ENCODE peak calls at places on chromosomes 6 and 20, in seven cellular contexts. B is mesendoderm, F is H1, M is H9, A is neuronal stem cell, Z is mesenchymal stem cell, S is IMR-90. P is an unnamed sample.

GRCh38 chr6:125041740-125042459 is 79.7 kb downstream of the RNF217 start:
- DNase-seq in S (peak; percentile 83), M (no peak), A (no peak), B (no peak), Z (peak; percentile 13), F (no peak), P (no peak)

GRCh38 chr6:66772785-66773184 is 1065.8 kb upstream of the EYS start:
- DNase-seq in Z (peak; percentile 67), A (no peak), M (no peak), B (peak; percentile 67), S (no peak), F (no peak), P (no peak)

GRCh38 chr20:47276856-47277541 is 79.5 kb downstream of the ZMYND8 start:
- DNase-seq in M (no peak), Z (peak; percentile 52), B (no peak), A (no peak), S (peak; percentile 84), F (no peak), P (no peak)

GRCh38 chr6:42453649-42454427 is 2.1 kb upstream of the TRERF1 start:
- DNase-seq in F (peak; percentile 67), Z (peak; percentile 72), S (peak; percentile 39), A (peak; percentile 66), M (peak; percentile 65), B (peak; percentile 87), P (peak; percentile 18)

GRCh38 chr6:133756046-133756445 is 132.9 kb upstream of the TCF21 start:
- DNase-seq in M (no peak), A (no peak), S (peak; percentile 61), Z (no peak), B (no peak), F (no peak), P (no peak)

GRCh38 chr6:112014483-112014882 is 39.4 kb upstream of the CCN6 start:
- DNase-seq in M (no peak), S (peak; percentile 83), A (no peak), Z (no peak), B (no peak), F (no peak), P (no peak)

GRCh38 chr20:59190509-59190908 is 26.9 kb downstream of the ZNF831 start:
- DNase-seq in S (no peak), F (no peak), A (no peak), B (no peak), Z (no peak), M (no peak), P (no peak)

GRCh38 chr6:114084327-114084890 is 113.5 kb upstream of the HDAC2 start:
- DNase-seq in B (no peak), A (no peak), M (no peak), Z (no peak), F (no peak), S (no peak), P (peak; percentile 58)

GRCh38 chr20:9223296-9223695 is 154.4 kb downstream of the PLCB4 start:
- DNase-seq in B (no peak), Z (no peak), M (no peak), A (no peak), S (no peak), F (no peak), P (no peak)

GRCh38 chr6:11909696-11910132 is 102.4 kb upstream of the HIVEP1 start:
- DNase-seq in A (no peak), Z (no peak), B (no peak), M (no peak), S (peak; percentile 72), F (no peak), P (no peak)

GRCh38 chr6:149884215-149884614 is 13.7 kb downstream of the RAET1E start:
- DNase-seq in A (no peak), Z (no peak), B (peak; percentile 49), S (peak; percentile 48), F (peak; percentile 65), M (peak; percentile 77), P (peak; percentile 34)

GRCh38 chr20:25058797-25059486 is 1.0 kb upstream of the ACSS1 start:
- DNase-seq in M (no peak), S (peak; percentile 3), A (no peak), F (no peak), B (no peak), Z (peak; percentile 6), P (no peak)

GRCh38 chr20:4040283-4041179 is 25.2 kb upstream of the RNF24 start:
- DNase-seq in M (no peak), A (no peak), F (peak; percentile 34), Z (no peak), S (no peak), B (no peak), P (no peak)

GRCh38 chr6:68196645-68197044 is 438.4 kb upstream of the ADGRB3 start:
- DNase-seq in F (no peak), S (no peak), A (no peak), M (no peak), Z (no peak), B (peak; percentile 72), P (peak; percentile 31)

GRCh38 chr6:56708810-56709597 is 66.3 kb upstream of the DST start:
- DNase-seq in F (no peak), A (no peak), Z (peak; percentile 75), M (no peak), B (peak; percentile 51), S (peak; percentile 76), P (peak; percentile 91)

GRCh38 chr6:158816329-158816728 is 2.8 kb downstream of the EZR start:
- DNase-seq in F (no peak), S (no peak), A (no peak), Z (no peak), M (no peak), B (peak; percentile 44), P (no peak)

DNA sequence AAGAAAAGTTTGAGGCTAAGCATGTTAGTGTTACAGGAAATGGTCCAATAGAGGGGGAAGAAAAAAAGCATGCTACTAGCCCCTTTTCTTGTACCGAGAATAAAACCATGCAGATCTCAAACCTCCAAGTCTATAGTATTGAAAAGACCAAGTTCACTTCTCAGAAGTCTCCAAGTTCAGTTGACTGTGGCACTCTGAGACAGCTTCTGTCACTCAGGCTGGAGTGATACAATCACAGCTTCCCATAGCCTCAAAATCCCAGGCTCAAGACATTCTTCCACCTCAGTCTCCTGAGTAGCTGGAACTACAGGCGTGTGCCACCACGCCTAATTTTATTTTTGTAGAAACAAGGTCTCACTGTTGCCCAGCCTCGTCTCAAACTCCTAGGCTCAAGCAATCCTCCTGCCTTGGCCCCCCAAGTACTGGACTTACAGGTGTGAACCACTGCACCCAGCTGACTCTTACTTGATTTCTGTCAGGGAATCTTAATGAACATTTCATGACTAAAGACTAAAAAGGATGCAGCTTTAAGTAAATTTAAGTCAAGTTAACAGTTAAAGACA is 16.2 kb downstream of the C6orf62 start:
- DNase-seq in F (no peak), Z (no peak), A (no peak), M (no peak), B (no peak), S (no peak), P (no peak)
- H2BK5ac ChIP-seq in F (no peak overlapping the region), Z (no peak overlapping the region), A (no peak overlapping the region), M (no peak overlapping the region), B (no peak overlapping the region), S (no peak overlapping the region), P (no peak overlapping the region)

GRCh38 chr20:32572271-32572968 is 12.7 kb downstream of the NOL4L start:
- DNase-seq in S (no peak), A (no peak), F (no peak), B (no peak), M (no peak), Z (no peak), P (no peak)

GRCh38 chr20:32571566-32571965 is 13.6 kb downstream of the NOL4L start:
- DNase-seq in Z (no peak), S (no peak), A (no peak), F (no peak), B (no peak), M (no peak), P (no peak)

GRCh38 chr20:32574296-32575226 is 10.6 kb downstream of the NOL4L start:
- DNase-seq in F (no peak), M (peak; percentile 64), S (peak; percentile 88), B (peak; percentile 83), A (no peak), Z (peak; percentile 92), P (peak; percentile 49)

GRCh38 chr20:32575227-32575581 is 9.9 kb downstream of the NOL4L start:
- DNase-seq in F (no peak), A (no peak), B (no peak), Z (no peak), S (no peak), M (no peak), P (no peak)

DNA sequence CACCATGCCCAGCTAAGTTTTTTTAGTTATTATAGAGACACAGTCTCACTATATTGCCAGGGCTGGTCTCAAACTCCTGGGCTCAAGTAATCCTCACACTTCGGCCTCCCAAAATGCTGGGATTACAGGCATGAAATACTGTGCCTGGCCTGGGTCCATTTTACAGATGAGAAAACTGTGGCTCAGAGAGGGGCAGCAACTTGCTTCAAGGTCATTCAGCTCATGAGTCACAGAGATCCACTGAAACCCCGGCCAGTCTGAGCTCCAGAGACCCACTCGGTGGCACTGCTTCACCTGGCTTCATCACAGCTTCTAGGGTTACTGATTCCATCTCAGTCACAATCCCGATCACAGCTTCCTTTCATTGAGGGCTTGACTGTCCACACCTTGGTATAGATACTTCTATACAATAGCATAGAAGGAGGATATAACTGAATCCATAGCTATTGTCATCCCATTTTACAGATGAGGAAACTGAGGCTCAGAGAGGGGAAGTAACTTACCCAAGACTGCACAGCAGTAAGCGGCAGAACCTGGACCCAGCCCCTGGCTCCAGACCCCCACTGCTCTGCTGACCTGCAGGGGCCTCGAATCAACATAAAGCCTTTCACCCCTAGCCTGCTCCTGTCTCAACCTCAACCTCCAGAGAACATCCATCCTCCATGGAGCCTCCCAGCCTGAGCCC is 11.8 kb downstream of the NOL4L start:
- DNase-seq in A (no peak), B (no peak), F (no peak), S (no peak), M (no peak), Z (no peak), P (no peak)
- H2BK5ac ChIP-seq in A (no peak overlapping the region), B (no peak overlapping the region), F (no peak overlapping the region), S (no peak overlapping the region), M (no peak overlapping the region), Z (no peak overlapping the region), P (no peak overlapping the region)

DNA sequence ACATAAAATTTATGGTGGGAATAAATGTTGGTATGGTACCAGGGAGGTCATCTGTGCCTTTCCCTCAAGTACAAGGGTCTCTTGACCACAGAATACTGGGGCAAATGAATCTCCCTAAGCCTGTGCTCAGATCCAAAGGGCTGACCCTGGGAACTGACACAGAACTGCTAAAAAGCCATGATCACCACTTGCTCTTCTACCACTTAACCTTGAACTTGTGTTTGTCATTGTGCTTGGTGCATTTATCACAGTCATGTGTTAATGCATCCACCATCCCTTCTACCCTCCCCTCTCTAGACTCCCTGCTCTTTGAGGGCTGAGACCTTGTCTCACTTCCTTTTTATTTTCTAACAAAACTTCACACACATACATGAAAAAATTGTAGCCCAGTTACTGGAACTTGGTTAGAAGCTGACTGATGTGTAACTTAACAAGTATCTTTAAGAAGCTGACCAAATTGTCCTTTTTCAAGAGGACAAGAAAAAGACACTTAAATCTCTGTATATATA is 46.1 kb upstream of the PBOV1 start:
- DNase-seq in B (no peak), Z (no peak), A (no peak), S (no peak), F (no peak), M (no peak), P (no peak)
- H2BK5ac ChIP-seq in B (no peak overlapping the region), Z (no peak overlapping the region), A (no peak overlapping the region), S (no peak overlapping the region), F (no peak overlapping the region), M (no peak overlapping the region), P (no peak overlapping the region)

DNA sequence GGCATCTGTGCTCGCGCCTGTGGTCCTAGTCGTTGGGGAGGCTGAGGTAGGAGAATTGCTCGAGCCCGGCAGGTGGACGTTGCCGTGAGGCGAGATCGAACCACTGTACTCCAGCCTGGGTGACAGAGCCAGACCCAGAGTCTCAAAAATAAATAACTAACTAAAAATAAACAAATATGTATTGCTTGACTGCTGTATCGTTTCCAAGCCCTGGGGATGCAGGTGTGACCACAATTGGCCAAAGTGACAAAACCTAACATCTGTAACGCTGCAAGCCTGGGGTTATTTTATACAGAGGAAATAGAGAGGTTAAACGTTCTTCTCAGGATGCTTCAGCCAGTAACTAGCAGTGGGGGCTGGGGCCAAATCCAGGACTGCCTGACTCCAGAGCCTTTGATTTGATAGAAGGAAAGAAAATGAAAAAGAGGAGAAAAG is 1.9 kb upstream of the SRSF3 start:
- DNase-seq in F (no peak), B (no peak), A (no peak), M (no peak), S (no peak), Z (no peak), P (no peak)
- H2BK5ac ChIP-seq in F (no peak overlapping the region), B (no peak overlapping the region), A (no peak overlapping the region), M (no peak overlapping the region), S (no peak overlapping the region), Z (no peak overlapping the region), P (no peak overlapping the region)

P was measured in trophoblast cell.